ENCODE peak calls at places on chromosomes 5 and 9, in four cellular contexts. U is A673, Z is ovary, N is psoas muscle. A is an unnamed sample.

GRCh38 chr9:98094316-98094715 is 24.7 kb downstream of the TRIM14 start:
- DNase-seq in U (no peak), Z (no peak), N (no peak), A (no peak)

GRCh38 chr5:157558089-157558595 is 17.4 kb downstream of the ADAM19 start:
- DNase-seq in U (no peak), Z (no peak), N (no peak), A (peak)

GRCh38 chr9:112719292-112719691 is 1.4 kb upstream of the INIP start:
- DNase-seq in U (peak), Z (no peak), N (no peak), A (no peak)

GRCh38 chr9:7266911-7267555 is 509.3 kb downstream of the KDM4C start:
- DNase-seq in U (no peak), Z (no peak), N (no peak), A (no peak)

GRCh38 chr9:5621327-5621726 is 7.6 kb upstream of the RIC1 start:
- DNase-seq in U (no peak), Z (no peak), N (no peak), A (peak)

GRCh38 chr9:69122391-69123141 is 51.5 kb upstream of the TJP2 start:
- DNase-seq in U (peak), Z (no peak), N (no peak), A (peak)

GRCh38 chr5:133884525-133885311 is 83.7 kb downstream of the C5orf15 start:
- DNase-seq in U (peak), Z (no peak), N (peak), A (no peak)

GRCh38 chr5:14980698-14981097 is 109.1 kb upstream of the ANKH start:
- DNase-seq in U (no peak), Z (no peak), N (no peak), A (no peak)

GRCh38 chr5:34519489-34520220 is 136.5 kb upstream of the RAI14 start:
- DNase-seq in U (no peak), Z (no peak), N (no peak), A (peak)

GRCh38 chr5:101785090-101785489 is 511.0 kb downstream of the SLCO4C1 start:
- DNase-seq in U (no peak), Z (no peak), N (no peak), A (no peak)

GRCh38 chr9:12854218-12854617 is 79.4 kb downstream of the LURAP1L start:
- DNase-seq in U (no peak), Z (no peak), N (no peak), A (peak)

GRCh38 chr5:137220523-137220927 is 278.6 kb downstream of the SPOCK1 start:
- DNase-seq in U (peak), Z (no peak), N (no peak), A (peak)

GRCh38 chr9:107480386-107480789 is 9.2 kb downstream of the KLF4 start:
- DNase-seq in U (peak), Z (peak), N (peak), A (peak)

GRCh38 chr9:38227656-38228055 is 158.6 kb upstream of the SHB start:
- DNase-seq in U (peak), Z (no peak), N (no peak), A (peak)

GRCh38 chr5:132759114-132760042 is 12.2 kb downstream of the CCNI2 start:
- DNase-seq in U (no peak), Z (no peak), N (no peak), A (peak)

GRCh38 chr5:175816348-175816747 is 55.0 kb upstream of the CPLX2 start:
- DNase-seq in U (no peak), Z (no peak), N (no peak), A (no peak)

GRCh38 chr9:8868632-8869031 is 1069.1 kb upstream of the DMAC1 start:
- DNase-seq in U (no peak), Z (no peak), N (no peak), A (no peak)

GRCh38 chr9:129624947-129625346 is 1.0 kb upstream of the NTMT1 start:
- DNase-seq in U (no peak), Z (no peak), N (no peak), A (peak)

GRCh38 chr5:115555084-115555633 is 10.6 kb upstream of the FEM1C start:
- DNase-seq in U (no peak), Z (no peak), N (no peak), A (no peak)

GRCh38 chr9:91424403-91425176 is 958 bp upstream of the NFIL3 start:
- DNase-seq in U (peak), Z (peak), N (peak), A (peak)

GRCh38 chr9:134561427-134562145 is 80.0 kb upstream of the COL5A1 start:
- DNase-seq in U (no peak), Z (peak), N (no peak), A (no peak)

GRCh38 chr9:123093141-123093540 is 59.7 kb downstream of the GPR21 start:
- DNase-seq in U (no peak), Z (no peak), N (no peak), A (no peak)

GRCh38 chr9:79661279-79661678 is 89.5 kb downstream of the TLE4 start:
- DNase-seq in U (peak), Z (no peak), N (no peak), A (no peak)

GRCh38 chr9:89542461-89543021 is 44.6 kb upstream of the SEMA4D start:
- DNase-seq in U (no peak), Z (no peak), N (no peak), A (peak)

GRCh38 chr9:17269799-17270198 is 135.0 kb downstream of the CNTLN start:
- DNase-seq in U (no peak), Z (no peak), N (no peak), A (no peak)

GRCh38 chr5:173888473-173889135 is 455 bp downstream of the CPEB4 start:
- DNase-seq in U (no peak), Z (peak), N (peak), A (peak)

GRCh38 chr9:86944974-86945867 is 2.1 kb downstream of the GAS1 start:
- DNase-seq in U (peak), Z (no peak), N (peak), A (no peak)

GRCh38 chr5:147290261-147290660 is 55.4 kb downstream of the STK32A start:
- DNase-seq in U (no peak), Z (no peak), N (no peak), A (no peak)

GRCh38 chr5:128904815-128905214 is 60.5 kb upstream of the SLC27A6 start:
- DNase-seq in U (no peak), Z (no peak), N (no peak), A (no peak)

GRCh38 chr5:176742246-176743105 is 67.9 kb upstream of the UNC5A start:
- DNase-seq in U (no peak), Z (no peak), N (no peak), A (no peak)

GRCh38 chr5:156367602-156368001 is 40.6 kb downstream of the SGCD start:
- DNase-seq in U (no peak), Z (no peak), N (peak), A (peak)

GRCh38 chr5:124825983-124826337 is 79.5 kb upstream of the ZNF608 start:
- DNase-seq in U (no peak), Z (no peak), N (no peak), A (no peak)

GRCh38 chr9:129469188-129469987 is 151.5 kb downstream of the C9orf50 start:
- DNase-seq in U (no peak), Z (no peak), N (no peak), A (no peak)

GRCh38 chr5:138725153-138725884 is 27.9 kb upstream of the CTNNA1 start:
- DNase-seq in U (peak), Z (peak), N (peak), A (peak)

GRCh38 chr5:39214912-39215709 is 4.3 kb downstream of the FYB1 start:
- DNase-seq in U (no peak), Z (no peak), N (no peak), A (no peak)

GRCh38 chr5:73640861-73641320 is 14.9 kb downstream of the ARHGEF28 start:
- DNase-seq in U (peak), Z (no peak), N (no peak), A (peak)

DNA sequence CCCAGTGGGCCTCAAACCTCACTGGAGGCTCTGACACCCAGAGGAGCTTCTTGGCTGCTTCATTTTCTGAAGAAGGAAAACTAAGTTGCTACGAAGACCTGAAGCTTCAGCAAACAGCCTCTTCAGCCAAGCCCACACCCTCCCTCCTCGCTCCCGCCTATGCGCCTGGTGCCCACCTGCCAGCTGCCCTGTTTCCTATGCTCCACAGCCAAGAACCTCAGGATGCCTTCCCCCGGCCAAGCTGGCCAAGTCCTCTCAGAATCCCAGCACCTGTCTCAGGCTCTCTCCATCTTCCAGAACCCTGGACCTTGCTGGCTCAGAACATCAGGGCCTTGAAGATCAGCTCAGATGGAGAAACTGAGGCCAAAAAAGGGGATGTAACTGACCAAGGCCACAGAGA is 60.4 kb downstream of the STK10 start:
- DNase-seq in U (no peak), Z (no peak), N (no peak), A (no peak)
- H3K4me3 ChIP-seq in U (no peak), Z (no peak), N (no peak), A (no peak)

GRCh38 chr5:72270037-72270436 is 50.0 kb downstream of the MRPS27 start:
- DNase-seq in U (no peak), Z (no peak), N (no peak), A (no peak)

GRCh38 chr5:72267685-72268084 is 52.4 kb downstream of the MRPS27 start:
- DNase-seq in U (no peak), Z (no peak), N (no peak), A (no peak)

GRCh38 chr5:72268260-72268659 is 51.8 kb downstream of the MRPS27 start:
- DNase-seq in U (no peak), Z (no peak), N (no peak), A (no peak)

GRCh38 chr5:72268753-72269410 is 51.2 kb downstream of the MRPS27 start:
- DNase-seq in U (peak), Z (no peak), N (no peak), A (peak)

GRCh38 chr5:72269411-72269780 is 50.6 kb downstream of the MRPS27 start:
- DNase-seq in U (no peak), Z (no peak), N (no peak), A (no peak)
- TF ChIP-seq CTCF in U (peak), Z (no peak), N (no peak), A (no peak)

GRCh38 chr5:171149333-171149732 is 159.7 kb upstream of the TLX3 start:
- DNase-seq in U (no peak), Z (no peak), N (no peak), A (no peak)
- H3K4me3 ChIP-seq in U (no peak), Z (no peak), N (no peak), A (no peak)

DNA sequence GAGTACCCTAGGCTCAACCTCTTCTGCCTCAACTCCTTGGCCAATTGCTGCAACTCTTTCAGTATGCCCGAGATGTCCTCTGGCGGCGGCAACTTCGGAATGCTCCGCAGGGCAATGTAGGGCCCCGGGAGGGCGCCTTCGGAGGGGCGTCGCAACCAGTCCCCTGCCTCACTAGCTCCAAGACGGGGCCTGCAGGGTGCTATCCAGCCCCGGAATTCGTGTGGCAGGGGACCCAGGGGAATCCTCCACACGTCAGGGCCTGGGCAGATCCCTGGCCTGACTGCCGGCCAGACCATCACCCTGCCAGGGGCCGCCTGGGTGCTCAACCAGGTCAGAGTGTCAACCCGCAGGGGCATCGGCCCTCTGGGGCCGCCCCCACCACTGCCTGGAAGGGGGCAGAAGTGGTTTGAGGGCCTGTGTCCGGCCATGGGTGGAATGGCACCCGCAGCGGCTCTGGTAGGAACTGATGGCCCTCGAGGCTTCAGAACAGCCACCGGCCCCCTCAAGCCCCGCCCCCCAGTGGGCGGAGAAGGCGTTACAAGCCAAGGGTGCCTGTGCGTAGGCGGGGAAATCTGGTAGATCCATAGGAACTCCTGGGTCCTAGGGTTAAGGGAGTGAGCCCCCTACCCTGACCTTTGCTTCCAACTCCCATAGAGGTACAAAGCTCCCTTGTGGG is at the start of gene POU5F2:
- DNase-seq in U (no peak), Z (no peak), N (no peak), A (no peak)
- TF ChIP-seq CTCF in U (no peak), Z (no peak), N (no peak), A (no peak)

DNA sequence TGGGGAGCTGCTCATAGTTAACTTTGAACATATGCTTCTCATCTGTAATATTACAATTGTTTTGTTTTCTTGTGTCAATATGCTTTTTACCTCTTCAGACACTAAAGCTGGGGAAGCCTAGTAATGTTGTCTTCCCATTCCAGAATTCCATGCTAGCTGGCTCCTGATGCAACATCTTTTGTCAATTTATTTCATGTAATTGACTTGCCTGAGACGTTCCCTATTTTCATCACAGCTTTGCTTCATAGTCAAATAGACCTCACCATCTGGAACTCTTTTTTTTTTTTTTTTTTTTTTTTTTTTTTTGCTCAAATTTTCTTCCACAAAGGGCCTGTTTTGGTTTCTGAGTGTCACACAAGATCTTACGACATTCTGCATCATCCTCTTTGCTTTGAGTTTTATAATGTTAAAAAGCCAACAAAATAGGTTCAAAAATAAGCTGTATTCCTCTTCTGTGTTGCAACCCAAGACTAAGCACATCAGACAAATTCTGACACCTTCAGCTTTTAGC is 235.3 kb downstream of the NR3C1 start:
- DNase-seq in U (no peak), Z (no peak), N (no peak), A (no peak)
- H3K4me3 ChIP-seq in U (no peak), Z (no peak), N (no peak), A (no peak)

GRCh38 chr5:29715167-29715566 is 1478.3 kb upstream of the CDH6 start:
- DNase-seq in U (no peak), Z (no peak), N (no peak), A (no peak)

GRCh38 chr5:29720954-29721353 is 1472.5 kb upstream of the CDH6 start:
- DNase-seq in U (no peak), Z (no peak), N (no peak), A (no peak)
- TF ChIP-seq CTCF in U (no peak), Z (no peak), N (no peak), A (no peak)

GRCh38 chr5:113062869-113063508 is 86.4 kb downstream of the DCP2 start:
- DNase-seq in U (no peak), Z (no peak), N (no peak), A (no peak)
- H3K4me3 ChIP-seq in U (no peak), Z (no peak), N (no peak), A (no peak)

GRCh38 chr9:1434082-1434481 is 383.9 kb downstream of the DMRT2 start:
- DNase-seq in U (peak), Z (no peak), N (no peak), A (peak)
- TF ChIP-seq CTCF in U (peak), Z (no peak), N (peak), A (peak)